ENCODE peak calls at places on chromosomes 3 and 15, in seven cellular contexts. S, J, V, C, A, G and W are unnamed samples.
A peak's percentile ranks its signal among the peaks of the same experiment; 100 is the strongest.

GRCh38 chr3:126984391-126985142 is 1.7 kb downstream of the PLXNA1 start:
- DNase-seq in G (no peak), A (no peak), V (no peak), J (no peak), C (no peak), S (no peak), W (no peak)

GRCh38 chr15:37891754-37892368 is 42.6 kb upstream of the TMCO5A start:
- DNase-seq in S (peak; percentile 36), C (peak; percentile 59), V (no peak), J (peak; percentile 22), A (no peak), G (peak; percentile 74), W (no peak)

GRCh38 chr15:68352401-68353062 is 75.0 kb downstream of the FEM1B start:
- DNase-seq in A (peak; percentile 90), G (peak; percentile 95), S (no peak), C (peak; percentile 74), J (peak; percentile 92), V (peak; percentile 43), W (no peak)

GRCh38 chr3:6631376-6631775 is 229.5 kb upstream of the GRM7 start:
- DNase-seq in G (no peak), C (no peak), A (no peak), J (no peak), V (no peak), S (no peak), W (no peak)

GRCh38 chr15:40421246-40422157 is 15.9 kb downstream of the IVD start:
- DNase-seq in A (peak; percentile 90), S (peak; percentile 80), J (peak; percentile 74), G (peak; percentile 72), V (peak; percentile 81), C (peak; percentile 69), W (peak; percentile 76)

GRCh38 chr3:72829701-72830100 is 18.5 kb downstream of the SHQ1 start:
- DNase-seq in J (no peak), V (no peak), G (no peak), S (no peak), A (no peak), C (no peak), W (no peak)

GRCh38 chr3:116140100-116140689 is 305.1 kb downstream of the LSAMP start:
- DNase-seq in C (peak; percentile 19), G (peak; percentile 62), J (no peak), V (no peak), A (no peak), S (no peak), W (no peak)

GRCh38 chr3:98240133-98240532 is 23.9 kb upstream of the OR5H6 start:
- DNase-seq in V (no peak), S (no peak), A (no peak), C (no peak), G (no peak), J (no peak), W (no peak)

GRCh38 chr3:195577645-195578177 is 6.0 kb downstream of the APOD start:
- DNase-seq in G (no peak), C (no peak), S (no peak), V (no peak), A (no peak), J (no peak), W (no peak)

GRCh38 chr15:26294062-26294689 is 431.0 kb upstream of the ATP10A start:
- DNase-seq in V (no peak), C (no peak), A (no peak), S (no peak), G (no peak), J (no peak), W (peak; percentile 44)

GRCh38 chr3:119716998-119717397 is 14.2 kb downstream of the CFAP91 start:
- DNase-seq in C (no peak), G (no peak), J (peak; percentile 75), A (no peak), S (no peak), V (peak; percentile 13), W (no peak)

GRCh38 chr3:193946945-193947344 is 189.0 kb upstream of the HES1 start:
- DNase-seq in S (no peak), A (no peak), J (no peak), V (no peak), C (no peak), G (no peak), W (no peak)

GRCh38 chr15:49620174-49620573 is 444 bp downstream of the FAM227B start:
- DNase-seq in C (no peak), G (peak; percentile 90), A (no peak), V (no peak), S (no peak), J (no peak), W (no peak)

GRCh38 chr3:129699199-129699598 is 92.7 kb upstream of the PLXND1 start:
- DNase-seq in C (no peak), G (no peak), S (no peak), J (no peak), A (no peak), V (no peak), W (no peak)

GRCh38 chr3:23944007-23944760 is 902 bp upstream of the NR1D2 start:
- DNase-seq in G (no peak), C (no peak), A (no peak), S (no peak), V (no peak), J (no peak), W (no peak)

GRCh38 chr15:70318594-70318993 is 220.9 kb upstream of the TLE3 start:
- DNase-seq in C (no peak), S (no peak), V (no peak), J (no peak), A (peak; percentile 57), G (no peak), W (no peak)

GRCh38 chr3:127275287-127275781 is 12.5 kb downstream of the PRR20G start:
- DNase-seq in A (no peak), J (no peak), C (peak; percentile 64), G (no peak), S (no peak), V (no peak), W (no peak)

GRCh38 chr15:24772256-24772655 is 96.7 kb downstream of the NPAP1 start:
- DNase-seq in V (no peak), J (no peak), A (no peak), G (no peak), C (no peak), S (no peak), W (no peak)
- TF ChIP-seq CTCF in V (no peak), J (no peak), A (no peak), G (no peak), C (no peak), S (no peak), W (no peak)

GRCh38 chr15:80090879-80091503 is 31.5 kb downstream of the ZFAND6 start:
- DNase-seq in J (no peak), G (no peak), C (no peak), V (no peak), A (no peak), S (no peak), W (no peak)
- TF ChIP-seq CTCF in J (peak; percentile 11), G (peak; percentile 42), C (peak; percentile 31), V (peak; percentile 23), A (peak; percentile 42), S (no peak), W (no peak)

DNA sequence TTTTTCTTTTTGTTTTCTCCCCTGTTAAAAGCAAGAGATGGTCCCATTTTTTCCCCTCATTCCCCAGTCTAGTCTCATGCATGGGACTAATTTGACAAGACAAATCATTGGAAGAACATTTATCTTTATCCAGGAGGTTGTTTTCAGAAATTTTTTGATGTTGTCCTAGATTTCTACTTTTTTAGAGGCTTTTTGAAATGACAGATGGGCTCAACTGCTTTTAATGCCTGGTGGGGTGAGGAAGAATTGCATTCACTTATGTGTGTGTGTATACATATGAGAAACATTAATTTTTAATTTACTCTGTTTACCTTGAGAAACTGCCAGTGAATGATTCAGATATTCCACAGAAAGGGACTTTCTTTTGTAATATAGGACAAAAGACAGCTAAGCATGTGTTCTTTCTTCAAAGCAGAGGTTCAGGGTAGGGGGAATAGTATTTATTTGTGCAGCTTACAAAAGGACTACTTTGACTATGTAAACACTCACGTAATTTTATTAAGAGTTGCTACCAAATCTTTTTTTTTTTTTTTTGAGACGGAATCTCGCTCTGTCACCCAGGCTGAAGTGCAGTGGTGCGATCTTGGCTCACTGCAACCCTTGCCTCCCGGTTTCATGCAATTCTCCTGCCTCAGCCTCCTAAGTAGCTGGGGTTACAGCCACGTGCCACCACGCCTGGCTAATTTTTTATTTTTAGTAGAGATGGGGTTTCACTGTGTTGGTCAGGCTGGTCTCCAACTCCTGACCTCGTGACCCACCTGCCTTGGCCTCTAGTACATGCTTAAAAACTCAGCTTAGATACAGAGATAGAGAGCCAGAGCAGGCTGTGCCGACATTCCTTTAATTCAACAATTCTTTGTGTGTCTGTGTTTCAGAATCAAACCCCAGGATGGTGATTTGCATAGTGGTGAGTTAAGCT is 130.1 kb upstream of the RARB start:
- DNase-seq in A (no peak), V (no peak), J (no peak), C (no peak), S (no peak), G (peak; percentile 17), W (no peak)
- TF ChIP-seq CTCF in A (peak; percentile 44), V (no peak), J (no peak), C (no peak), S (no peak), G (no peak), W (no peak)

DNA sequence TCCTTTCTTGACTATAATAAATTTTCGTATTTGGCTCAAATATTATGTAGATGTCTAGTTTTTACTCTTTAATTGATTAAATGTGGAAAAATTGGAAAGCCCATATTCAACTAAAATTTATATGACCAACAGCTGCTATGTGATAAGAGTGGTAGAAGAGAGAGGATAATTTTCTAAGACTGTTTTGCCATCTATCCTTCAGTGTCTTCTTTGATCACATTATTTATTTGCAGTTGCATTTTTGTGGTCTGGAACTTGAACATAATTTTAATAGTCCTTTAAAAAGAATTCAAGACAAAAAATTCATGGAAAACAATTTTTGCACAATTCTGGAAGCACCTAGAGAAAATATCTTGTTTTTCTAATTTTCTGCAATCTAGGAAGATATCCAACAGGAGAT is 213.3 kb upstream of the THBS1 start:
- DNase-seq in V (no peak), C (no peak), G (no peak), A (no peak), J (no peak), S (no peak), W (no peak)
- TF ChIP-seq CTCF in V (no peak), C (no peak), G (no peak), A (no peak), J (no peak), S (no peak), W (no peak)